ENCODE peak calls at places on chromosomes 6 and 20, in seven cellular contexts. O, J, V, R, X, Z and A are unnamed samples.

GRCh38 chr6:43962458-43962857 is 164.8 kb downstream of the MRPL14 start:
- DNase-seq in O (no peak), J (no peak), V (no peak), R (no peak), X (no peak), Z (no peak), A (no peak)

GRCh38 chr6:166691199-166691598 is 64.1 kb upstream of the RPS6KA2 start:
- DNase-seq in O (peak), J (no peak), V (peak), R (peak), X (no peak), Z (peak), A (no peak)

GRCh38 chr20:64116016-64116415 is 8.7 kb upstream of the NPBWR2 start:
- DNase-seq in O (no peak), J (no peak), V (no peak), R (no peak), X (peak), Z (no peak), A (no peak)

GRCh38 chr6:36333889-36334288 is 2.8 kb downstream of the BNIP5 start:
- DNase-seq in O (no peak), J (no peak), V (no peak), R (no peak), X (no peak), Z (no peak), A (no peak)

GRCh38 chr6:142907017-142907470 is 37.9 kb downstream of the HIVEP2 start:
- DNase-seq in O (no peak), J (peak), V (no peak), R (no peak), X (no peak), Z (no peak), A (no peak)

GRCh38 chr6:140897804-140898573 is 1234.7 kb upstream of the GJE1 start:
- DNase-seq in O (peak), J (no peak), V (no peak), R (no peak), X (peak), Z (peak), A (no peak)

GRCh38 chr6:89986650-89987074 is 92.4 kb downstream of the GJA10 start:
- DNase-seq in O (no peak), J (no peak), V (peak), R (peak), X (no peak), Z (no peak), A (no peak)

GRCh38 chr6:125207956-125208355 is 54.4 kb downstream of the TPD52L1 start:
- DNase-seq in O (no peak), J (no peak), V (no peak), R (peak), X (no peak), Z (no peak), A (no peak)

GRCh38 chr6:37809144-37809543 is 10.4 kb upstream of the ZFAND3 start:
- DNase-seq in O (no peak), J (no peak), V (no peak), R (peak), X (no peak), Z (no peak), A (no peak)

GRCh38 chr20:20593447-20594170 is 118.8 kb downstream of the RALGAPA2 start:
- DNase-seq in O (peak), J (peak), V (peak), R (peak), X (no peak), Z (peak), A (no peak)

GRCh38 chr6:75296811-75297779 is 12.5 kb upstream of the TMEM30A start:
- DNase-seq in O (peak), J (peak), V (peak), R (peak), X (no peak), Z (no peak), A (no peak)

GRCh38 chr6:19408331-19408730 is 428.8 kb upstream of the ID4 start:
- DNase-seq in O (no peak), J (no peak), V (no peak), R (peak), X (no peak), Z (no peak), A (no peak)

DNA sequence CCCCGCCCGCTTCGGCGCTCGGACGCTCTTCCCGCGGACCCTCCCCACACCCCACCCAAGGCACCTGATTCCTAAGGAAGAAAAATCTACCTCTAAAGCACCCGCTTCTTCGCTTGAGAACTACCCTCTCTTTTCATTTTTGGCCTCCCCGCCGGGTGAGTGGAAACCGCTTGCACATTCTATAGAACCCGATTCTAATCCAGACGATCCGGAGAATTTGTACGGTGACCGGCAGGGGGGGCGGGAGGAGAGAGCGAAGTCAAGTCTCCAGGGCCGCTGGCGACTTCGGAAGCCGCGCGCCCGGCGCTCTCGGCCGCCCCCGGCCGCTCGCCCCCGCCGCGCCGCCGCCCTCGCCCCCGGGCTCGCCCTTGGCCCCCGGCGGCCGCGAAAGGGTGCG is at the start of gene RBM24:
- DNase-seq in O (peak), J (peak), V (peak), R (peak), X (peak), Z (peak), A (peak)
- TF ChIP-seq CTCF in O (peak), J (no peak), V (peak), R (no peak), X (no peak), Z (no peak), A (peak)

GRCh38 chr20:41690702-41691101 is 72.5 kb upstream of the CHD6 start:
- DNase-seq in O (no peak), J (no peak), V (no peak), R (no peak), X (no peak), Z (no peak), A (no peak)

GRCh38 chr20:41696428-41696827 is 78.3 kb upstream of the CHD6 start:
- DNase-seq in O (no peak), J (no peak), V (peak), R (no peak), X (no peak), Z (no peak), A (no peak)

GRCh38 chr20:41692479-41693135 is 74.4 kb upstream of the CHD6 start:
- DNase-seq in O (peak), J (peak), V (no peak), R (peak), X (peak), Z (peak), A (peak)

GRCh38 chr20:41694796-41695195 is 76.6 kb upstream of the CHD6 start:
- DNase-seq in O (no peak), J (no peak), V (no peak), R (no peak), X (no peak), Z (no peak), A (no peak)

GRCh38 chr20:41693136-41693979 is 75.2 kb upstream of the CHD6 start:
- DNase-seq in O (peak), J (peak), V (peak), R (peak), X (peak), Z (peak), A (peak)
- TF ChIP-seq CTCF in O (peak), J (peak), V (peak), R (peak), X (peak), Z (peak), A (peak)

GRCh38 chr20:46767127-46767761 is 57.8 kb downstream of the SLC2A10 start:
- DNase-seq in O (peak), J (peak), V (peak), R (peak), X (no peak), Z (peak), A (no peak)
- TF ChIP-seq CTCF in O (peak), J (peak), V (peak), R (peak), X (peak), Z (peak), A (peak)

GRCh38 chr20:46087161-46087560 is 2.6 kb downstream of the NCOA5 start:
- DNase-seq in O (no peak), J (no peak), V (peak), R (peak), X (no peak), Z (no peak), A (no peak)

GRCh38 chr20:46089076-46089337 is 755 bp downstream of the NCOA5 start:
- DNase-seq in O (peak), J (no peak), V (peak), R (no peak), X (no peak), Z (no peak), A (no peak)

GRCh38 chr20:46089338-46090094 is at the start of gene NCOA5:
- DNase-seq in O (peak), J (peak), V (peak), R (peak), X (peak), Z (peak), A (peak)

GRCh38 chr20:46090095-46090388 is 280 bp upstream of the NCOA5 start:
- DNase-seq in O (no peak), J (no peak), V (no peak), R (no peak), X (no peak), Z (no peak), A (no peak)

GRCh38 chr20:46088409-46089075 is 1.2 kb downstream of the NCOA5 start:
- DNase-seq in O (peak), J (no peak), V (peak), R (peak), X (no peak), Z (peak), A (no peak)
- TF ChIP-seq CTCF in O (no peak), J (no peak), V (peak), R (no peak), X (no peak), Z (peak), A (no peak)